ENCODE peak calls at places on chromosome 19, in nine cellular contexts. S, Y, D, C, F, E, N, H and O are unnamed samples.

GRCh38 chr19:53877361-53877766 is 4.6 kb upstream of the PRKCG start:
- DNase-seq in H (peak; percentile 34), C (no peak), E (no peak), N (no peak), S (no peak), D (no peak), F (no peak), Y (no peak), O (no peak)

GRCh38 chr19:16778796-16779411 is 50.3 kb upstream of the SIN3B start:
- DNase-seq in N (peak; percentile 46), S (peak; percentile 19), H (peak; percentile 87), F (peak; percentile 26), D (peak; percentile 71), Y (peak; percentile 41), E (peak; percentile 69), C (no peak), O (peak; percentile 69)

GRCh38 chr19:11464333-11465265 is 16.2 kb downstream of the ELAVL3 start:
- DNase-seq in E (no peak), Y (no peak), H (no peak), S (no peak), D (no peak), C (no peak), F (no peak), N (no peak), O (no peak)

GRCh38 chr19:13794388-13794751 is 873 bp upstream of the ZSWIM4 start:
- DNase-seq in E (peak; percentile 70), H (peak; percentile 39), N (no peak), S (peak; percentile 82), C (peak; percentile 83), F (no peak), Y (peak; percentile 86), D (no peak), O (no peak)

GRCh38 chr19:19372656-19373416 is 32.6 kb upstream of the GATAD2A start:
- DNase-seq in C (no peak), Y (peak; percentile 25), E (peak; percentile 86), N (no peak), H (peak; percentile 65), D (peak; percentile 72), S (no peak), F (peak; percentile 34), O (peak; percentile 65)

GRCh38 chr19:991174-991931 is 7.2 kb downstream of the WDR18 start:
- DNase-seq in E (no peak), C (no peak), S (peak; percentile 57), N (peak; percentile 13), H (peak; percentile 67), Y (no peak), D (peak; percentile 78), F (no peak), O (peak; percentile 80)

GRCh38 chr19:57947088-57947418 is 453 bp downstream of the ZNF256 start:
- DNase-seq in Y (no peak), E (no peak), N (peak; percentile 1), H (no peak), F (no peak), C (no peak), S (no peak), D (no peak), O (no peak)

GRCh38 chr19:16252459-16253205 is 54.9 kb downstream of the AP1M1 start:
- DNase-seq in D (no peak), E (peak; percentile 67), S (no peak), Y (peak; percentile 44), H (no peak), C (no peak), N (no peak), F (no peak), O (no peak)

GRCh38 chr19:53824134-53824611 is at the start of gene NLRP12:
- DNase-seq in E (peak; percentile 65), N (no peak), S (no peak), H (no peak), D (no peak), C (no peak), F (no peak), Y (peak; percentile 39), O (no peak)

GRCh38 chr19:18023596-18024212 is 15.7 kb downstream of the ARRDC2 start:
- DNase-seq in S (peak; percentile 87), C (no peak), F (no peak), Y (peak; percentile 96), H (no peak), E (peak; percentile 90), D (no peak), N (no peak), O (no peak)

GRCh38 chr19:55070755-55071502 is 4.7 kb upstream of the EPS8L1 start:
- DNase-seq in S (no peak), D (no peak), C (no peak), E (no peak), Y (no peak), H (no peak), N (no peak), F (no peak), O (no peak)

GRCh38 chr19:52492201-52492960 is 35.1 kb upstream of the ZNF808 start:
- DNase-seq in E (peak; percentile 45), C (no peak), D (no peak), Y (no peak), F (no peak), H (peak; percentile 97), S (no peak), N (peak; percentile 82), O (no peak)

GRCh38 chr19:48284891-48285290 is 15.0 kb downstream of the ZNF114 start:
- DNase-seq in Y (no peak), C (no peak), F (no peak), N (peak; percentile 56), E (no peak), S (no peak), D (no peak), H (no peak), O (no peak)

DNA sequence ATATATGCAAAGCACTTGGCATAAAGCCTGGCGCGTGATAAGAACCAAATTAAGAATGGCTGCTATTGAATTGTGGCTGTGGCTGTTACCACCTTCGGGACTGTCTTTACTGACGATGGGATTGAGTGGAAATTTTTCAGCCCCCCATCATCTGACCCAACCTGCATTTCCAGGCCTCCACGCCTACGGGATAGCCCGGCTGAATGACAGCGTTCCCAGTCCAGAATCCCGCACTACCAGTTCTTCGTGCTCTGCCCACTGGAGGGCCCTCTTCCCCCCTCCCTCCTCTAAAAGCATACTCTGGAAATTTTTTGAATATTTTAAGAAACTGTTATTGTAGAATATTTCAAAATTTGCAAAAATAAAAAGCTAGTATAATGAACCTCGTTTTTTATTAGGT is 11.0 kb downstream of the KRTDAP start:
- DNase-seq in H (no peak), N (no peak), E (no peak), C (no peak), S (no peak), F (no peak), Y (no peak), D (no peak), O (no peak)
- TF ChIP-seq CTCF in H (peak; percentile 25), N (no peak), E (no peak), C (no peak), S (no peak), F (no peak), Y (no peak), D (no peak), O (no peak)

GRCh38 chr19:2043864-2044708 is 7.0 kb downstream of the MKNK2 start:
- DNase-seq in F (no peak), H (no peak), N (no peak), D (no peak), Y (no peak), C (no peak), E (no peak), S (peak; percentile 43), O (no peak)
- TF ChIP-seq CTCF in F (no peak), H (no peak), N (no peak), D (no peak), Y (no peak), C (no peak), E (no peak), S (no peak), O (no peak)

GRCh38 chr19:41940443-41941409 is 12.5 kb upstream of the ERFL start:
- DNase-seq in E (no peak), N (no peak), D (peak; percentile 69), S (no peak), F (no peak), H (peak; percentile 17), C (no peak), Y (no peak), O (peak; percentile 56)
- TF ChIP-seq CTCF in E (no peak), N (no peak), D (no peak), S (no peak), F (no peak), H (no peak), C (no peak), Y (no peak), O (no peak)

GRCh38 chr19:45506991-45507863 is at the start of gene VASP:
- DNase-seq in E (peak; percentile 93), S (peak; percentile 83), C (no peak), Y (peak; percentile 88), N (peak; percentile 91), H (peak; percentile 96), F (peak; percentile 94), D (peak; percentile 89), O (peak; percentile 90)

GRCh38 chr19:45505996-45506245 is 1.4 kb upstream of the VASP start:
- DNase-seq in H (no peak), E (no peak), F (no peak), N (no peak), S (no peak), Y (no peak), C (no peak), D (no peak), O (no peak)

GRCh38 chr19:45507864-45508680 is 793 bp downstream of the VASP start:
- DNase-seq in C (no peak), D (peak; percentile 58), H (peak; percentile 86), S (peak; percentile 50), N (no peak), E (no peak), Y (no peak), F (no peak), O (no peak)

GRCh38 chr19:45505151-45505995 is 1.9 kb upstream of the VASP start:
- DNase-seq in E (no peak), H (no peak), N (no peak), D (no peak), C (no peak), Y (no peak), F (no peak), S (no peak), O (no peak)

DNA sequence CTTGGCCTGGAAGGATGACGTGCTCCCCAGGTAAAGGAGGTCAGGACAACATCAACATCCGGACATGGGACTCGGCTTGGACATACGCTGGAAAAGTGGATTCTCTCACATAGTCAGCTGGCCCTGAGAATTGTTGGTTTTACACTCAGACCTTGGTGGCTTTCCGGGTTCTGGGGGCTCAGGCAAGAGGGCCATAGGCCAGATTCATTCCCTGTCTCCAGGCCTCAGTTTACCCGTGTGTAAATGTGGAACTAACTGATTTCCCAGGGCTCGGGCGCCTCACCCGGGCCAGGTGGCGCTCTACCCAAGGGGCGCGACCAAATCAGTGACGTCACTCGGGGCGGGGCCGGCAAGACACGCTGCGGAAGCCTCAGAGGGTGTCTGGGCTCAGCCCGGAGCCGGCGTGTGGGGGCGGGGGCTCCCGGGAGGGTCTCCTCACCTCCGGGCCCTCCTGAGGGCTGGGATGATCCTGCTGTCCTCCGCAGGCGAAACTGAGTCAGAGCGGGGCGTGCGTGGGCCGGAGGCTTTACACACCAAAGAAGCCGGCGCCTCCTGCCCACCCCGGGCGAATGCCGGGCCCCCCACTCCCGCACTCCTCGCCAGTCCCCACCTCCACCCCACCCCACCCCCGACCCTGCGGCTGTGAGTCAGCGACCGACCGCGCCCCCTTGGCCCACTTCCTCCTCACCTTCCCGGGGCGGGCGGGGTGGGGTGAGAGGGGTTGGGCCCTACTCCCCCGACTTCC is 861 bp upstream of the VASP start:
- DNase-seq in D (peak; percentile 94), C (no peak), Y (peak; percentile 92), H (peak; percentile 98), F (peak; percentile 98), E (peak; percentile 97), S (peak; percentile 95), N (peak; percentile 96), O (peak; percentile 95)
- TF ChIP-seq CTCF in D (peak; percentile 62), C (peak; percentile 56), Y (peak; percentile 61), H (peak; percentile 75), F (peak; percentile 53), E (peak; percentile 56), S (peak; percentile 39), N (peak; percentile 61), O (peak; percentile 84)